ENCODE peak calls at places on chromosomes 16 and 17, in seven cellular contexts. One of them, this sample, is unnamed. For H3K27me3 and H3K4me1, the result is how much of the 10 kb centered on the place peaks cover.

GRCh38 chr17:42472709-42473521 is 14.2 kb downstream of the ATP6V0A1 start:
- DNase-seq in heart left ventricle: no peak
- DNase-seq in CD4-positive, alpha-beta memory T cell: no peak
- DNase-seq in testis: no peak
- DNase-seq in fibroblast of lung: peak
- DNase-seq in GM23248: peak
- DNase-seq in heart right ventricle: no peak
- DNase-seq in this sample: no peak

GRCh38 chr17:7045492-7046126 is 1.7 kb upstream of the SLC16A11 start:
- DNase-seq in heart right ventricle: no peak
- DNase-seq in GM23248: peak
- DNase-seq in testis: peak
- DNase-seq in fibroblast of lung: peak
- DNase-seq in CD4-positive, alpha-beta memory T cell: peak
- DNase-seq in heart left ventricle: no peak
- DNase-seq in this sample: no peak

GRCh38 chr16:82192665-82193064 is 22.6 kb upstream of the MPHOSPH6 start:
- DNase-seq in CD4-positive, alpha-beta memory T cell: no peak
- DNase-seq in heart left ventricle: no peak
- DNase-seq in GM23248: peak
- DNase-seq in fibroblast of lung: peak
- DNase-seq in testis: no peak
- DNase-seq in heart right ventricle: no peak
- DNase-seq in this sample: no peak

GRCh38 chr16:73054732-73055481 is 7.0 kb upstream of the ZFHX3 start:
- DNase-seq in heart right ventricle: no peak
- DNase-seq in GM23248: peak
- DNase-seq in fibroblast of lung: peak
- DNase-seq in CD4-positive, alpha-beta memory T cell: no peak
- DNase-seq in heart left ventricle: no peak
- DNase-seq in testis: no peak
- DNase-seq in this sample: no peak

GRCh38 chr16:86665319-86665675 is 86.9 kb downstream of the FOXL1 start:
- DNase-seq in CD4-positive, alpha-beta memory T cell: no peak
- DNase-seq in heart left ventricle: no peak
- DNase-seq in heart right ventricle: no peak
- DNase-seq in GM23248: peak
- DNase-seq in fibroblast of lung: peak
- DNase-seq in testis: no peak
- DNase-seq in this sample: no peak

GRCh38 chr16:89265647-89266046 is 48.1 kb downstream of the ZNF778 start:
- DNase-seq in GM23248: no peak
- DNase-seq in heart left ventricle: no peak
- DNase-seq in fibroblast of lung: no peak
- DNase-seq in heart right ventricle: no peak
- DNase-seq in CD4-positive, alpha-beta memory T cell: no peak
- DNase-seq in testis: no peak
- DNase-seq in this sample: no peak

GRCh38 chr16:70428178-70428998 is 10.5 kb downstream of the ST3GAL2 start:
- DNase-seq in GM23248: peak
- DNase-seq in CD4-positive, alpha-beta memory T cell: peak
- DNase-seq in heart left ventricle: peak
- DNase-seq in heart right ventricle: peak
- DNase-seq in testis: peak
- DNase-seq in fibroblast of lung: peak
- DNase-seq in this sample: peak

GRCh38 chr17:57703273-57703672 is 41.8 kb downstream of the CCDC182 start:
- DNase-seq in CD4-positive, alpha-beta memory T cell: no peak
- DNase-seq in testis: no peak
- DNase-seq in GM23248: no peak
- DNase-seq in heart left ventricle: no peak
- DNase-seq in heart right ventricle: no peak
- DNase-seq in fibroblast of lung: no peak
- DNase-seq in this sample: no peak

GRCh38 chr16:72850863-72851262 is 197.1 kb downstream of the ZFHX3 start:
- DNase-seq in testis: no peak
- DNase-seq in CD4-positive, alpha-beta memory T cell: no peak
- DNase-seq in heart left ventricle: no peak
- DNase-seq in GM23248: peak
- DNase-seq in heart right ventricle: peak
- DNase-seq in fibroblast of lung: peak
- DNase-seq in this sample: no peak

GRCh38 chr16:89706446-89707260 is 5.1 kb upstream of the SPATA2L start:
- DNase-seq in CD4-positive, alpha-beta memory T cell: no peak
- DNase-seq in GM23248: no peak
- DNase-seq in fibroblast of lung: no peak
- DNase-seq in heart left ventricle: peak
- DNase-seq in heart right ventricle: no peak
- DNase-seq in testis: no peak
- DNase-seq in this sample: no peak

GRCh38 chr16:48918520-48919258 is 308.7 kb upstream of the N4BP1 start:
- DNase-seq in heart right ventricle: no peak
- DNase-seq in testis: no peak
- DNase-seq in CD4-positive, alpha-beta memory T cell: no peak
- DNase-seq in fibroblast of lung: no peak
- DNase-seq in GM23248: no peak
- DNase-seq in heart left ventricle: no peak
- DNase-seq in this sample: no peak

GRCh38 chr17:39677581-39678339 is 9.5 kb downstream of the PNMT start:
- DNase-seq in CD4-positive, alpha-beta memory T cell: no peak
- DNase-seq in heart right ventricle: peak
- DNase-seq in GM23248: no peak
- DNase-seq in testis: no peak
- DNase-seq in heart left ventricle: peak
- DNase-seq in fibroblast of lung: no peak
- DNase-seq in this sample: peak

GRCh38 chr16:73020409-73020884 is 27.5 kb downstream of the ZFHX3 start:
- DNase-seq in testis: no peak
- DNase-seq in GM23248: peak
- DNase-seq in fibroblast of lung: peak
- DNase-seq in heart left ventricle: peak
- DNase-seq in CD4-positive, alpha-beta memory T cell: no peak
- DNase-seq in heart right ventricle: peak
- DNase-seq in this sample: peak

GRCh38 chr16:48445782-48446533 is 60.7 kb upstream of the SIAH1 start:
- DNase-seq in testis: no peak
- DNase-seq in fibroblast of lung: no peak
- DNase-seq in heart right ventricle: no peak
- DNase-seq in CD4-positive, alpha-beta memory T cell: no peak
- DNase-seq in GM23248: no peak
- DNase-seq in heart left ventricle: no peak
- DNase-seq in this sample: no peak

GRCh38 chr16:65121870-65122723 is at the start of gene CDH11:
- DNase-seq in heart left ventricle: peak
- DNase-seq in GM23248: peak
- DNase-seq in heart right ventricle: peak
- DNase-seq in fibroblast of lung: peak
- DNase-seq in CD4-positive, alpha-beta memory T cell: no peak
- DNase-seq in testis: peak
- DNase-seq in this sample: peak

GRCh38 chr16:88740727-88741055 is 34.4 kb downstream of the CTU2 start:
- DNase-seq in testis: no peak
- DNase-seq in GM23248: no peak
- DNase-seq in heart right ventricle: no peak
- DNase-seq in CD4-positive, alpha-beta memory T cell: peak
- DNase-seq in fibroblast of lung: no peak
- DNase-seq in heart left ventricle: no peak
- DNase-seq in this sample: no peak

GRCh38 chr17:17902877-17903276 is 66.1 kb upstream of the SREBF1 start:
- DNase-seq in heart right ventricle: no peak
- DNase-seq in fibroblast of lung: no peak
- DNase-seq in CD4-positive, alpha-beta memory T cell: no peak
- DNase-seq in heart left ventricle: peak
- DNase-seq in GM23248: no peak
- DNase-seq in testis: no peak
- DNase-seq in this sample: peak

GRCh38 chr17:80613732-80614071 is 69.1 kb downstream of the RPTOR start:
- DNase-seq in fibroblast of lung: no peak
- DNase-seq in testis: no peak
- DNase-seq in GM23248: no peak
- DNase-seq in heart left ventricle: no peak
- DNase-seq in heart right ventricle: no peak
- DNase-seq in CD4-positive, alpha-beta memory T cell: no peak
- DNase-seq in this sample: no peak

GRCh38 chr17:73318861-73319260 is 7.1 kb upstream of the CDC42EP4 start:
- DNase-seq in fibroblast of lung: no peak
- DNase-seq in CD4-positive, alpha-beta memory T cell: no peak
- DNase-seq in testis: no peak
- DNase-seq in GM23248: no peak
- DNase-seq in heart right ventricle: no peak
- DNase-seq in heart left ventricle: no peak
- DNase-seq in this sample: no peak

GRCh38 chr16:51757124-51757470 is 606.0 kb upstream of the SALL1 start:
- DNase-seq in fibroblast of lung: no peak
- DNase-seq in testis: no peak
- DNase-seq in CD4-positive, alpha-beta memory T cell: no peak
- DNase-seq in heart right ventricle: no peak
- DNase-seq in heart left ventricle: no peak
- DNase-seq in GM23248: no peak
- DNase-seq in this sample: no peak

GRCh38 chr16:51757921-51758479 is 606.9 kb upstream of the SALL1 start:
- DNase-seq in heart right ventricle: no peak
- DNase-seq in GM23248: no peak
- DNase-seq in fibroblast of lung: no peak
- DNase-seq in testis: no peak
- DNase-seq in CD4-positive, alpha-beta memory T cell: no peak
- DNase-seq in heart left ventricle: no peak
- DNase-seq in this sample: no peak

GRCh38 chr16:51759329-51759728 is 608.3 kb upstream of the SALL1 start:
- DNase-seq in heart left ventricle: no peak
- DNase-seq in CD4-positive, alpha-beta memory T cell: no peak
- DNase-seq in GM23248: no peak
- DNase-seq in testis: no peak
- DNase-seq in heart right ventricle: no peak
- DNase-seq in fibroblast of lung: no peak
- DNase-seq in this sample: no peak

GRCh38 chr16:51762081-51762995 is 611.3 kb upstream of the SALL1 start:
- DNase-seq in CD4-positive, alpha-beta memory T cell: no peak
- DNase-seq in testis: peak
- DNase-seq in heart right ventricle: peak
- DNase-seq in fibroblast of lung: peak
- DNase-seq in GM23248: peak
- DNase-seq in heart left ventricle: peak
- DNase-seq in this sample: peak

DNA sequence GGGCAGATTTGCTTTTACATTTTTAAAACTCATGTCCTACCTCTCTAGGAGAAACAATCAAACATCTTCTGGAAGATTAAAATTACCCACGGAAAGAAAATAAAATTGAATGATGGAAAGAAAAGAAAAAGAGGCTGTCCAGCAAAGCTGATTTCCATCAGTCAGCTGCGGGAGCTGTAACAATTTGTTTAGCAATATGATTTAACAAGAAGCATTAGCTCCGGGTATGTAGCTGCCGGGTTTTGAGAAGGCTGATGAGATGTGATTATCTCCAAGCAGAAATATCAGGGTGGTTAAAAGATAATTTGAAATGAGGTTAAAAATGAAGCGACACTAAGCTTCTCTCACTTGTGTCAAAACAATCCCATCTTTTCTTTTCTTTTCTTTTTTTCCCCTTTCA is 608.9 kb upstream of the SALL1 start:
- DNase-seq in fibroblast of lung: no peak
- DNase-seq in heart left ventricle: no peak
- DNase-seq in testis: no peak
- DNase-seq in heart right ventricle: no peak
- DNase-seq in GM23248: no peak
- DNase-seq in CD4-positive, alpha-beta memory T cell: no peak
- DNase-seq in this sample: no peak
- H3K27me3 ChIP-seq in fibroblast of lung: under half
- H3K27me3 ChIP-seq in heart left ventricle: under half
- H3K27me3 ChIP-seq in testis: under half
- H3K27me3 ChIP-seq in heart right ventricle: half or more
- H3K27me3 ChIP-seq in GM23248: under half
- H3K27me3 ChIP-seq in CD4-positive, alpha-beta memory T cell: under half
- H3K27me3 ChIP-seq in this sample: under half

DNA sequence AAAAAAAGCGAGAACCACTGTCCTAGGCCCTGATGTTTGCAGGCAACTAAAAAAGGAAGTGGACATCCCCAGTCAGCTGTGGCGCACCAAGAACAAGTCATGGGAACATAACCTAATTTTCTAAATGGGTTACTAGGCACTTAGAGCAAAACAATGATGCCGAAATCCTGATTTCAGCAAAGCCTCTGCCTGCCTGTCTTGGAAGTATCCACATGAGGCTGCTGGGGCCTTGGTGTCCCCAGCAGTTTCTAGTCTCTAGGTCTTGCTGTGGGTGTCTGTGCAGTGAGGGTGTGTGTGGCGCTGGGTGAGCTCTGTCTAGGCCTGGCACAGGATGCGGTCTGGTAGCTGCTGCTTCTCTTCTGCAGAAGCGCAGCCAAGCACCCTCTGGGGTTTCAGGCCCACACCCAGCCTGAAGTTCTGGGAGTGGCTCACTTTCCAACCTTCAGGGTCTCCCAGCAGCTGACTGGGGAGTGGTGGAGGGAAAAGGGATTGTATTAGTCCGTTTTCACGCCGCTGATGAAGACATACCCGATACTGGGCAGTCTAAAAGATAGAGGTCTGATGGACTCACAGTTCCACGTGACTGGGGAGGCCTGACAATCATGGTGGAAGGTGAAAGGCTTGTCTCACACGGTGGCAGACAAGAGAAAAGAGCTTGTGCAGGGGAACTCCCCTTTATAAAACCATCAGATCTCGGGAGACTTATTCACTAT is 21.1 kb downstream of the STH start:
- DNase-seq in testis: no peak
- DNase-seq in fibroblast of lung: no peak
- DNase-seq in heart right ventricle: no peak
- DNase-seq in CD4-positive, alpha-beta memory T cell: peak
- DNase-seq in GM23248: no peak
- DNase-seq in heart left ventricle: no peak
- DNase-seq in this sample: no peak
- H3K4me1 ChIP-seq in testis: under half
- H3K4me1 ChIP-seq in fibroblast of lung: under half
- H3K4me1 ChIP-seq in heart right ventricle: under half
- H3K4me1 ChIP-seq in CD4-positive, alpha-beta memory T cell: under half
- H3K4me1 ChIP-seq in GM23248: under half
- H3K4me1 ChIP-seq in heart left ventricle: under half
- H3K4me1 ChIP-seq in this sample: under half

GRCh38 chr17:1996243-1997145 is 28.6 kb downstream of the RTN4RL1 start:
- DNase-seq in fibroblast of lung: no peak
- DNase-seq in testis: no peak
- DNase-seq in GM23248: no peak
- DNase-seq in heart left ventricle: no peak
- DNase-seq in heart right ventricle: no peak
- DNase-seq in CD4-positive, alpha-beta memory T cell: no peak
- DNase-seq in this sample: no peak
- H3K27ac ChIP-seq in fibroblast of lung: no peak
- H3K27ac ChIP-seq in testis: peak
- H3K27ac ChIP-seq in GM23248: no peak
- H3K27ac ChIP-seq in heart left ventricle: no peak
- H3K27ac ChIP-seq in heart right ventricle: no peak
- H3K27ac ChIP-seq in CD4-positive, alpha-beta memory T cell: no peak
- H3K27ac ChIP-seq in this sample: peak

DNA sequence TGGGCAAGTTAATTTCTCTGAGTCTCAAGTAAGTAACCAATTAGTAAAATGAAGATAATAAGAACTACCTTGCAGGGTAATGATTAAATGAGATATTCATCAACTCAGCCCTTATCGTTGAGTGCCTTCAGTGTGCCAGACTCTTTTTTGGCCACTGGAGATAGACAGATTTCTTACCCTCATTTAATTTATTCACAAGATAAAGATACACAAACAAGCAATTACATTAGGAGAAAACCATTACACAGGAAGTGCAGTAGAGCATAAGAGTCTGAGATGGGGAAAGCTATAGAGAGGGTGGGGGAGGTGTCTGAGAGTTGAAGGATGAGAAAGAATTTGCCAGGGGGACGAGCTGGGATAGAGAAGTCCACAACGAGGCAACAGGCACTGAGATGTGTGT is 72.5 kb upstream of the BCAR1 start:
- DNase-seq in GM23248: no peak
- DNase-seq in testis: no peak
- DNase-seq in CD4-positive, alpha-beta memory T cell: no peak
- DNase-seq in fibroblast of lung: no peak
- DNase-seq in heart right ventricle: no peak
- DNase-seq in heart left ventricle: no peak
- DNase-seq in this sample: no peak
- H3K27me3 ChIP-seq in GM23248: under half
- H3K27me3 ChIP-seq in testis: under half
- H3K27me3 ChIP-seq in CD4-positive, alpha-beta memory T cell: under half
- H3K27me3 ChIP-seq in fibroblast of lung: under half
- H3K27me3 ChIP-seq in heart right ventricle: under half
- H3K27me3 ChIP-seq in heart left ventricle: under half
- H3K27me3 ChIP-seq in this sample: under half